ENCODE peak calls at places on chromosome 10, in four cellular contexts. C is activated CD8-positive, alpha-beta T cell treated with anti-CD3 and anti-CD28 coated beads for 36 hours; W is astrocyte of the spinal cord; F is fibroblast of villous mesenchyme. E is an unnamed sample.

GRCh38 chr10:95651346-95652115 is 5.0 kb downstream of the ALDH18A1 start:
- DNase-seq in C (no peak), W (no peak), F (no peak), E (no peak)

GRCh38 chr10:73655257-73655989 is 406 bp downstream of the SYNPO2L start:
- DNase-seq in C (no peak), W (no peak), F (no peak), E (no peak)

GRCh38 chr10:92081641-92082040 is 158.1 kb downstream of the BTAF1 start:
- DNase-seq in C (no peak), W (no peak), F (no peak), E (no peak)

GRCh38 chr10:122468923-122469781 is 7.8 kb downstream of the HTRA1 start:
- DNase-seq in C (no peak), W (peak), F (peak), E (peak)

GRCh38 chr10:4662576-4663161 is 163.3 kb upstream of the AKR1E2 start:
- DNase-seq in C (no peak), W (peak), F (peak), E (peak)

GRCh38 chr10:73812662-73813061 is 1.3 kb upstream of the NDST2 start:
- DNase-seq in C (no peak), W (no peak), F (no peak), E (no peak)

GRCh38 chr10:34473174-34474059 is 341.7 kb downstream of the PARD3 start:
- DNase-seq in C (no peak), W (no peak), F (no peak), E (peak)

GRCh38 chr10:75034131-75034512 is 77.3 kb upstream of the SAMD8 start:
- DNase-seq in C (peak), W (no peak), F (no peak), E (no peak)

GRCh38 chr10:122286872-122287271 is 15.8 kb downstream of the BTBD16 start:
- DNase-seq in C (no peak), W (peak), F (peak), E (peak)

GRCh38 chr10:9243861-9244515 is 1189.5 kb downstream of the GATA3 start:
- DNase-seq in C (no peak), W (no peak), F (no peak), E (no peak)

GRCh38 chr10:115093286-115093775 is at the start of gene ATRNL1:
- DNase-seq in C (peak), W (peak), F (peak), E (peak)

GRCh38 chr10:78424721-78425120 is 391.1 kb downstream of the RPS24 start:
- DNase-seq in C (no peak), W (no peak), F (no peak), E (no peak)

GRCh38 chr10:46273506-46274477 is 13.0 kb upstream of the ANTXRL start:
- DNase-seq in C (peak), W (no peak), F (peak), E (no peak)

GRCh38 chr10:13773496-13774170 is 186.9 kb downstream of the PRPF18 start:
- DNase-seq in C (no peak), W (no peak), F (no peak), E (no peak)

GRCh38 chr10:98449287-98449686 is 2.6 kb upstream of the HPS1 start:
- DNase-seq in C (no peak), W (no peak), F (no peak), E (no peak)

GRCh38 chr10:132860527-132860926 is 74.6 kb upstream of the NKX6-2 start:
- DNase-seq in C (no peak), W (no peak), F (no peak), E (no peak)

GRCh38 chr10:47452495-47453434 is 31.1 kb downstream of the ANXA8 start:
- DNase-seq in C (no peak), W (no peak), F (no peak), E (no peak)

GRCh38 chr10:30154561-30154960 is 95.2 kb upstream of the JCAD start:
- DNase-seq in C (no peak), W (no peak), F (no peak), E (no peak)

GRCh38 chr10:130717088-130717487 is 580.9 kb downstream of the GLRX3 start:
- DNase-seq in C (no peak), W (no peak), F (no peak), E (no peak)

GRCh38 chr10:29482591-29483421 is 152.0 kb downstream of the SVIL start:
- DNase-seq in C (peak), W (peak), F (peak), E (peak)

GRCh38 chr10:97422921-97423420 is 3.0 kb upstream of the PGAM1 start:
- DNase-seq in C (peak), W (peak), F (peak), E (peak)

GRCh38 chr10:120983721-120984120 is 132.6 kb downstream of the WDR11 start:
- DNase-seq in C (no peak), W (no peak), F (no peak), E (no peak)

E was measured in mesenchymal stem cell.